ENCODE peak calls at places on chromosomes 16 and 17, in eight cellular contexts. Z is brain microvascular endothelial cell; N is CD8-positive, alpha-beta T cell; C is WERI-Rb-1; S is lower leg skin; T is HFF-Myc; J is AG04450; K is ascending aorta. V is an unnamed sample.

GRCh38 chr17:77124192-77124908 is 16.4 kb upstream of the SEC14L1 start:
- DNase-seq in Z (peak), N (no peak), C (no peak), S (no peak), T (no peak), J (no peak), K (no peak), V (peak)

GRCh38 chr16:56368545-56368944 is 56.8 kb downstream of the AMFR start:
- DNase-seq in Z (no peak), N (no peak), C (no peak), S (no peak), T (no peak), J (no peak), K (no peak), V (no peak)

GRCh38 chr17:79420318-79421243 is 190.3 kb downstream of the RBFOX3 start:
- DNase-seq in Z (peak), N (no peak), C (no peak), S (no peak), T (no peak), J (no peak), K (no peak), V (no peak)

GRCh38 chr16:19882641-19883040 is 2.0 kb downstream of the GPRC5B start:
- DNase-seq in Z (no peak), N (no peak), C (no peak), S (no peak), T (no peak), J (no peak), K (no peak), V (no peak)

GRCh38 chr17:34173221-34173620 is 81.9 kb upstream of the CCL2 start:
- DNase-seq in Z (no peak), N (no peak), C (no peak), S (no peak), T (no peak), J (peak), K (no peak), V (no peak)

GRCh38 chr16:84868328-84868727 is 48.5 kb downstream of the CRISPLD2 start:
- DNase-seq in Z (no peak), N (no peak), C (no peak), S (no peak), T (no peak), J (no peak), K (no peak), V (no peak)

GRCh38 chr17:4199818-4200402 is 56.9 kb downstream of the CYB5D2 start:
- DNase-seq in Z (no peak), N (peak), C (no peak), S (no peak), T (no peak), J (no peak), K (no peak), V (peak)

GRCh38 chr16:77375396-77375795 is 59.4 kb downstream of the ADAMTS18 start:
- DNase-seq in Z (no peak), N (no peak), C (no peak), S (no peak), T (no peak), J (no peak), K (no peak), V (no peak)

GRCh38 chr17:1413281-1413791 is 13.3 kb upstream of the YWHAE start:
- DNase-seq in Z (peak), N (no peak), C (peak), S (no peak), T (peak), J (no peak), K (peak), V (peak)

GRCh38 chr16:17793354-17793753 is 322.6 kb upstream of the XYLT1 start:
- DNase-seq in Z (no peak), N (no peak), C (no peak), S (no peak), T (no peak), J (no peak), K (no peak), V (no peak)

GRCh38 chr16:9225527-9226316 is 134.3 kb downstream of the HAPSTR1 start:
- DNase-seq in Z (no peak), N (no peak), C (peak), S (no peak), T (no peak), J (no peak), K (no peak), V (no peak)

GRCh38 chr16:21116148-21116693 is 34.4 kb downstream of the DNAH3 start:
- DNase-seq in Z (no peak), N (no peak), C (no peak), S (no peak), T (no peak), J (no peak), K (no peak), V (no peak)

GRCh38 chr16:50534556-50534955 is 13.6 kb upstream of the NKD1 start:
- DNase-seq in Z (no peak), N (no peak), C (no peak), S (no peak), T (no peak), J (no peak), K (no peak), V (no peak)

GRCh38 chr16:81641403-81642106 is 137.5 kb upstream of the PLCG2 start:
- DNase-seq in Z (no peak), N (no peak), C (no peak), S (no peak), T (no peak), J (no peak), K (no peak), V (no peak)

GRCh38 chr17:72702998-72703397 is 389.5 kb downstream of the SLC39A11 start:
- DNase-seq in Z (no peak), N (no peak), C (no peak), S (no peak), T (peak), J (peak), K (no peak), V (no peak)

GRCh38 chr16:83117810-83118209 is 491.0 kb downstream of the CDH13 start:
- DNase-seq in Z (no peak), N (no peak), C (no peak), S (no peak), T (no peak), J (no peak), K (no peak), V (no peak)

GRCh38 chr16:74738134-74738541 is 36.5 kb downstream of the FA2H start:
- DNase-seq in Z (no peak), N (no peak), C (no peak), S (no peak), T (no peak), J (no peak), K (no peak), V (peak)

GRCh38 chr17:45046536-45047125 is 4.8 kb downstream of the DCAKD start:
- DNase-seq in Z (no peak), N (no peak), C (no peak), S (no peak), T (no peak), J (no peak), K (no peak), V (no peak)

GRCh38 chr16:17318200-17318599 is 152.6 kb downstream of the XYLT1 start:
- DNase-seq in Z (no peak), N (no peak), C (no peak), S (no peak), T (no peak), J (no peak), K (no peak), V (no peak)

GRCh38 chr17:79837888-79838540 is 1.2 kb downstream of the CBX4 start:
- DNase-seq in Z (no peak), N (peak), C (no peak), S (peak), T (no peak), J (no peak), K (no peak), V (peak)

GRCh38 chr17:10271004-10271620 is 72.7 kb upstream of the GAS7 start:
- DNase-seq in Z (no peak), N (no peak), C (no peak), S (no peak), T (no peak), J (no peak), K (no peak), V (no peak)

GRCh38 chr16:4515611-4516233 is 22.9 kb downstream of the CDIP1 start:
- DNase-seq in Z (no peak), N (no peak), C (no peak), S (no peak), T (no peak), J (no peak), K (no peak), V (no peak)

GRCh38 chr17:60305141-60305540 is 86.8 kb downstream of the USP32 start:
- DNase-seq in Z (no peak), N (no peak), C (no peak), S (no peak), T (no peak), J (no peak), K (no peak), V (no peak)

GRCh38 chr17:9026741-9027140 is 5.4 kb downstream of the NTN1 start:
- DNase-seq in Z (no peak), N (no peak), C (no peak), S (no peak), T (no peak), J (no peak), K (no peak), V (no peak)

GRCh38 chr16:30004811-30005242 is 6.0 kb downstream of the DOC2A start:
- DNase-seq in Z (no peak), N (no peak), C (peak), S (no peak), T (no peak), J (no peak), K (no peak), V (no peak)

GRCh38 chr16:58392215-58393137 is at the start of gene GINS3:
- DNase-seq in Z (peak), N (peak), C (peak), S (peak), T (peak), J (peak), K (peak), V (peak)

GRCh38 chr17:14307560-14308024 is 6.7 kb downstream of the HS3ST3B1 start:
- DNase-seq in Z (peak), N (no peak), C (no peak), S (no peak), T (no peak), J (no peak), K (no peak), V (no peak)

GRCh38 chr17:73262676-73263642 is 1.3 kb upstream of the CPSF4L start:
- DNase-seq in Z (no peak), N (no peak), C (no peak), S (no peak), T (no peak), J (no peak), K (no peak), V (no peak)

GRCh38 chr16:86946396-86946795 is 368.0 kb downstream of the FOXL1 start:
- DNase-seq in Z (peak), N (no peak), C (no peak), S (no peak), T (no peak), J (no peak), K (no peak), V (no peak)

GRCh38 chr17:51640108-51640622 is 379.8 kb downstream of the UTP18 start:
- DNase-seq in Z (no peak), N (no peak), C (peak), S (no peak), T (no peak), J (no peak), K (no peak), V (peak)

GRCh38 chr17:70913086-70913485 is 743.8 kb downstream of the KCNJ2 start:
- DNase-seq in Z (no peak), N (no peak), C (no peak), S (no peak), T (no peak), J (no peak), K (no peak), V (no peak)

GRCh38 chr17:63843387-63844292 is 1.2 kb upstream of the SMARCD2 start:
- DNase-seq in Z (peak), N (peak), C (no peak), S (no peak), T (no peak), J (peak), K (no peak), V (peak)

GRCh38 chr16:88782454-88783390 is 2.3 kb downstream of the PIEZO1 start:
- DNase-seq in Z (peak), N (peak), C (no peak), S (no peak), T (no peak), J (no peak), K (peak), V (peak)

GRCh38 chr17:27653572-27653971 is 22.6 kb downstream of the LGALS9 start:
- DNase-seq in Z (no peak), N (no peak), C (no peak), S (no peak), T (no peak), J (no peak), K (no peak), V (no peak)

GRCh38 chr17:40850287-40850972 is 16.6 kb downstream of the KRT12 start:
- DNase-seq in Z (no peak), N (no peak), C (no peak), S (no peak), T (no peak), J (no peak), K (no peak), V (no peak)

GRCh38 chr17:58338907-58339774 is 10.5 kb upstream of the TSPOAP1 start:
- DNase-seq in Z (peak), N (peak), C (peak), S (no peak), T (peak), J (peak), K (peak), V (no peak)
- H3K4me3 ChIP-seq in Z (peak), N (peak), C (no peak), S (no peak), T (peak), J (peak), K (peak), V (no peak)

GRCh38 chr17:75755205-75755901 is 9.6 kb downstream of the GALK1 start:
- DNase-seq in Z (no peak), N (no peak), C (no peak), S (no peak), T (no peak), J (no peak), K (no peak), V (no peak)

GRCh38 chr17:75752405-75753192 is 12.4 kb downstream of the GALK1 start:
- DNase-seq in Z (no peak), N (no peak), C (no peak), S (no peak), T (no peak), J (no peak), K (no peak), V (no peak)

GRCh38 chr17:75754378-75755204 is 10.4 kb downstream of the GALK1 start:
- DNase-seq in Z (no peak), N (no peak), C (peak), S (no peak), T (no peak), J (no peak), K (no peak), V (no peak)

GRCh38 chr17:75753193-75753513 is 11.8 kb downstream of the GALK1 start:
- DNase-seq in Z (no peak), N (no peak), C (no peak), S (no peak), T (no peak), J (no peak), K (no peak), V (no peak)

GRCh38 chr17:75753514-75754377 is 11.2 kb downstream of the GALK1 start:
- DNase-seq in Z (peak), N (peak), C (peak), S (no peak), T (no peak), J (no peak), K (no peak), V (no peak)
- TF ChIP-seq CTCF in Z (peak), N (peak), C (peak), S (no peak), T (peak), J (peak), K (peak), V (no peak)

GRCh38 chr17:15947331-15947730 is 2.4 kb downstream of the ADORA2B start:
- DNase-seq in Z (no peak), N (no peak), C (no peak), S (no peak), T (no peak), J (no peak), K (no peak), V (peak)
- H3K4me3 ChIP-seq in Z (peak), N (no peak), C (no peak), S (no peak), T (peak), J (peak), K (no peak), V (peak)

GRCh38 chr17:50292465-50292864 is 18.2 kb downstream of the TMEM92 start:
- DNase-seq in Z (no peak), N (no peak), C (no peak), S (no peak), T (no peak), J (no peak), K (no peak), V (no peak)
- TF ChIP-seq CTCF in Z (no peak), N (no peak), C (no peak), S (no peak), T (no peak), J (no peak), K (no peak), V (no peak)

DNA sequence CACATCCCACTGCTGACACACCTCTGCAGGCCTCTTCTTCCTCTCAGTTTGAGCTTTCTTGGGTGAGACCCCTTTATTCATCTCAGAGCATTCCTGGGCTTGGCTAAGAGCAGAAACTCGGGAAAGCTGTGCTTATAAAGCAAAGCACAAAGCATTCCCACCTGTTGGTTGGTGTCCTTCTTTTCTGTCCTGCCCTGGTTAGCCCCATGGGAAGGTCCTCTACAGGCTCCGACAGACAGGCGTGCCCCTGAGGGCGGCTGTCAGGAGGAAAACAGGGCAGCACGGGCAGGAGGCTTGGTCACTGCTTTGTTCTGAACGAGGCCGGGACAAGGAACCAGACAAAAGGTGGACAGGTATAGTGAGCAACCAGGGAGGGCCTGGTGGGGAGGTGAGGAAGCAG is 1.9 kb downstream of the MEOX1 start:
- DNase-seq in Z (no peak), N (no peak), C (no peak), S (no peak), T (no peak), J (no peak), K (no peak), V (no peak)
- H3K4me3 ChIP-seq in Z (no peak), N (no peak), C (no peak), S (no peak), T (no peak), J (no peak), K (no peak), V (no peak)

DNA sequence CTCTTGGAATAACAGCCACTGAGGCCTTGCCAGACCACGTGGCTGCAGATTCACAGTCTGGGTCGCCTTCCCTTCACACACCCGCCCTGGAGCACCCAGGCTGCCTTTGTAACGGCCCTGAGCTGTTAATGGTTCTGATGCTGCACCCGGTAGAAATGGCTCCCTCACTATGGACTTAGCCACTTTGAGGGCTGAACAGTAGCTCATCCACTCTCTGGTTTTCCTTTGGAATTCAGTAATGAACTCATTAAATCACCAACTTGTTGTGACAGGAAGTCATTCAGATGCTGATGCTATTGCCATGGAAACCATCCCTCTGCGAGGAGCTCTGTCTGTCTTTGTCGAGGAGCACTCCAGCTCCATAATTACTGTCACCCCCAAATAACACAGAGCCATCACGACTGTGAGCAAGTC is 59.2 kb downstream of the CDK5R1 start:
- DNase-seq in Z (no peak), N (no peak), C (no peak), S (no peak), T (no peak), J (no peak), K (no peak), V (no peak)
- TF ChIP-seq CTCF in Z (no peak), N (no peak), C (no peak), S (no peak), T (no peak), J (no peak), K (no peak), V (no peak)

GRCh38 chr17:67482784-67483183 is 105.7 kb downstream of the PITPNC1 start:
- DNase-seq in Z (no peak), N (no peak), C (no peak), S (no peak), T (no peak), J (no peak), K (no peak), V (no peak)
- H3K4me3 ChIP-seq in Z (no peak), N (no peak), C (no peak), S (no peak), T (no peak), J (no peak), K (no peak), V (no peak)

V was measured in PC-9.